ENCODE peak calls at places on chromosomes 12 and 14, in five cellular contexts. M is tibial artery; A is stimulated activated CD8-positive, alpha-beta memory T cell treated with anti-CD3 and anti-CD28 coated beads, Interleukin-15, amount 100 ng/mL, for 24 hours; I is activated CD4-positive, alpha-beta T cell treated with anti-CD3 and anti-CD28 coated beads, Interleukin-2, amount 50 U/mL, for 48 hours; S is Daoy. N is an unnamed sample.

GRCh38 chr12:80690090-80690489 is 17.3 kb upstream of the MYF6 start:
- DNase-seq in S (no peak), M (no peak), A (no peak), I (no peak), N (no peak)

GRCh38 chr12:111469406-111469805 is 63.7 kb downstream of the SH2B3 start:
- DNase-seq in I (no peak), S (no peak), M (no peak), A (no peak), N (no peak)

GRCh38 chr14:30974628-30975027 is 50.8 kb upstream of the AP4S1 start:
- DNase-seq in A (no peak), S (no peak), I (no peak), M (no peak), N (no peak)

GRCh38 chr12:48194780-48195179 is 8.3 kb downstream of the OR10AD1 start:
- DNase-seq in M (no peak), A (no peak), I (no peak), S (no peak), N (no peak)

GRCh38 chr12:65824314-65824563 is at the start of gene HMGA2:
- DNase-seq in I (no peak), M (no peak), A (no peak), S (peak; percentile 88), N (peak; percentile 82)

GRCh38 chr14:89537911-89538310 is 120.9 kb upstream of the FOXN3 start:
- DNase-seq in I (no peak), S (no peak), A (no peak), M (no peak), N (no peak)

GRCh38 chr14:97277711-97278110 is 480.5 kb downstream of the VRK1 start:
- DNase-seq in A (no peak), M (no peak), I (no peak), S (peak; percentile 36), N (no peak)

GRCh38 chr12:54257332-54257731 is 22.6 kb downstream of the CBX5 start:
- DNase-seq in M (no peak), S (no peak), A (no peak), I (no peak), N (no peak)

GRCh38 chr12:109446869-109447268 is 30.2 kb downstream of the KCTD10 start:
- DNase-seq in I (no peak), M (no peak), A (no peak), S (no peak), N (no peak)

GRCh38 chr12:131136539-131136872 is 182.8 kb downstream of the ADGRD1 start:
- DNase-seq in I (no peak), M (no peak), S (no peak), A (no peak), N (no peak)

GRCh38 chr12:21305666-21306065 is 29.1 kb downstream of the SLCO1A2 start:
- DNase-seq in A (no peak), M (no peak), I (no peak), S (no peak), N (no peak)

GRCh38 chr12:5309654-5310053 is 122.3 kb upstream of the NTF3 start:
- DNase-seq in M (peak; percentile 66), I (no peak), A (no peak), S (no peak), N (peak; percentile 54)

GRCh38 chr12:102631274-102631673 is 150.9 kb upstream of the IGF1 start:
- DNase-seq in M (no peak), A (no peak), I (no peak), S (peak; percentile 60), N (no peak)

GRCh38 chr14:100609941-100610391 is 22.7 kb upstream of the BEGAIN start:
- DNase-seq in M (peak; percentile 49), S (no peak), I (no peak), A (no peak), N (no peak)

GRCh38 chr12:12717586-12718381 is 616 bp downstream of the CDKN1B start:
- DNase-seq in A (no peak), I (no peak), S (peak; percentile 30), M (peak; percentile 73), N (peak; percentile 78)

GRCh38 chr14:103103461-103104388 is 9.2 kb downstream of the EXOC3L4 start:
- DNase-seq in S (peak; percentile 73), A (no peak), I (peak; percentile 19), M (no peak), N (no peak)

GRCh38 chr14:69237584-69237983 is 22.4 kb upstream of the GALNT16 start:
- DNase-seq in I (no peak), M (no peak), S (no peak), A (no peak), N (no peak)

GRCh38 chr12:87233636-87234035 is 795.6 kb downstream of the C12orf50 start:
- DNase-seq in I (no peak), A (no peak), M (no peak), S (no peak), N (no peak)

GRCh38 chr14:60303745-60304144 is 54.7 kb downstream of the PPM1A start:
- DNase-seq in M (no peak), A (no peak), S (no peak), I (no peak), N (no peak)

GRCh38 chr12:29566441-29566840 is 69.0 kb upstream of the OVCH1 start:
- DNase-seq in I (no peak), M (no peak), S (peak; percentile 17), A (no peak), N (no peak)

GRCh38 chr14:97185186-97185585 is 388.0 kb downstream of the VRK1 start:
- DNase-seq in I (no peak), A (no peak), M (no peak), S (peak; percentile 41), N (no peak)

GRCh38 chr12:12803186-12803585 is 10.0 kb upstream of the DDX47 start:
- DNase-seq in S (peak; percentile 94), M (peak; percentile 76), A (no peak), I (peak; percentile 29), N (peak; percentile 68)

GRCh38 chr14:95675486-95675885 is 10.7 kb upstream of the TCL1B start:
- DNase-seq in M (no peak), I (no peak), S (no peak), A (no peak), N (no peak)

GRCh38 chr12:49644620-49644994 is 21.2 kb downstream of the PRPF40B start:
- DNase-seq in S (peak; percentile 80), I (peak; percentile 82), M (peak; percentile 86), A (peak; percentile 41), N (peak; percentile 90)

GRCh38 chr12:57309420-57309819 is 58.4 kb upstream of the STAC3 start:
- DNase-seq in A (no peak), M (no peak), I (no peak), S (no peak), N (no peak)

GRCh38 chr12:4506870-4507269 is 31.8 kb upstream of the RAD51AP1 start:
- DNase-seq in M (no peak), I (no peak), A (no peak), S (peak; percentile 21), N (no peak)

GRCh38 chr14:103224996-103225874 is 102.0 kb downstream of the TNFAIP2 start:
- DNase-seq in A (no peak), S (no peak), M (no peak), I (no peak), N (no peak)

GRCh38 chr14:61147898-61148549 is 133.1 kb downstream of the TMEM30B start:
- DNase-seq in M (no peak), I (no peak), S (peak; percentile 95), A (no peak), N (peak; percentile 80)

GRCh38 chr14:100294963-100295330 is 11.3 kb downstream of the SLC25A29 start:
- DNase-seq in S (peak; percentile 2), I (no peak), M (peak; percentile 49), A (no peak), N (peak; percentile 29)

GRCh38 chr12:31033146-31033545 is 40.5 kb upstream of the DDX11 start:
- DNase-seq in S (no peak), M (no peak), A (no peak), I (no peak), N (no peak)

GRCh38 chr12:80862606-80863005 is 75.1 kb downstream of the LIN7A start:
- DNase-seq in S (no peak), A (no peak), I (no peak), M (no peak), N (no peak)